ENCODE peak calls at places on chromosomes 16 and 17, in seven cellular contexts. D is A549, P is H1, V is GM12878, O is K562, C is HepG2, G is HCT116. B is an unnamed sample.

GRCh38 chr16:89956511-89957213 is 8.1 kb downstream of the DEF8 start:
- DNase-seq in P (no peak), O (no peak), G (no peak), D (no peak), C (no peak), V (no peak), B (peak; percentile 86)

GRCh38 chr17:46045639-46046038 is 46.6 kb downstream of the STH start:
- DNase-seq in D (no peak), P (no peak), O (no peak), G (no peak), V (no peak), C (peak; percentile 22), B (no peak)

GRCh38 chr16:68247400-68247799 is 2.2 kb downstream of the PLA2G15 start:
- DNase-seq in P (no peak), V (no peak), G (no peak), D (no peak), C (no peak), O (no peak), B (peak; percentile 70)

GRCh38 chr16:70018254-70018653 is 67.1 kb downstream of the CLEC18A start:
- DNase-seq in P (no peak), C (peak; percentile 80), D (peak; percentile 10), V (peak; percentile 3), O (peak; percentile 56), G (peak; percentile 61), B (peak; percentile 35)

GRCh38 chr17:4492762-4493561 is 5.7 kb upstream of the SPNS2 start:
- DNase-seq in V (no peak), P (peak; percentile 91), C (peak; percentile 61), D (peak; percentile 64), O (peak; percentile 67), G (no peak), B (peak; percentile 65)

GRCh38 chr17:5644065-5644464 is 59.8 kb upstream of the NLRP1 start:
- DNase-seq in V (no peak), G (no peak), D (no peak), P (no peak), O (no peak), C (no peak), B (no peak)

GRCh38 chr16:80614908-80615696 is 74.3 kb downstream of the DYNLRB2 start:
- DNase-seq in V (no peak), C (no peak), O (no peak), P (peak; percentile 10), G (peak; percentile 6), D (peak; percentile 53), B (no peak)

GRCh38 chr16:10984509-10984908 is 40.1 kb downstream of the CLEC16A start:
- DNase-seq in O (no peak), V (no peak), D (no peak), P (no peak), G (no peak), C (no peak), B (no peak)

GRCh38 chr17:55588446-55588845 is 77.2 kb upstream of the SMIM36 start:
- DNase-seq in P (no peak), D (no peak), O (no peak), V (no peak), C (no peak), G (no peak), B (no peak)

GRCh38 chr17:45143767-45144198 is 4.5 kb upstream of the HEXIM1 start:
- DNase-seq in P (no peak), O (peak; percentile 56), D (no peak), V (no peak), G (no peak), C (no peak), B (peak; percentile 91)

GRCh38 chr17:9232155-9232475 is 210.8 kb downstream of the NTN1 start:
- DNase-seq in P (no peak), V (no peak), G (no peak), D (no peak), O (no peak), C (no peak), B (no peak)

GRCh38 chr16:66274335-66275110 is 92.0 kb upstream of the CDH5 start:
- DNase-seq in P (no peak), C (peak; percentile 20), D (peak; percentile 33), V (no peak), G (peak; percentile 32), O (peak; percentile 14), B (peak; percentile 57)

GRCh38 chr17:71251936-71252335 is 868.9 kb upstream of the SOX9 start:
- DNase-seq in O (no peak), G (no peak), D (no peak), V (no peak), C (no peak), P (no peak), B (no peak)

GRCh38 chr17:60562421-60562820 is 36.4 kb upstream of the APPBP2 start:
- DNase-seq in P (no peak), V (no peak), G (no peak), C (no peak), O (no peak), D (no peak), B (no peak)

GRCh38 chr17:78378225-78379133 is at the start of gene PGS1:
- DNase-seq in O (peak; percentile 86), D (peak; percentile 76), C (no peak), V (no peak), P (peak; percentile 90), G (peak; percentile 49), B (peak; percentile 81)

GRCh38 chr17:75611746-75612437 is 21.3 kb upstream of the SMIM5 start:
- DNase-seq in C (no peak), D (no peak), V (no peak), P (no peak), O (no peak), G (no peak), B (no peak)

GRCh38 chr17:82704886-82705285 is 6.4 kb upstream of the RAB40B start:
- DNase-seq in P (no peak), C (no peak), D (no peak), G (no peak), O (no peak), V (no peak), B (no peak)

GRCh38 chr17:82703036-82703745 is 4.7 kb upstream of the RAB40B start:
- DNase-seq in G (no peak), D (no peak), V (no peak), O (no peak), C (no peak), P (no peak), B (no peak)

GRCh38 chr17:82705756-82706155 is 7.3 kb upstream of the RAB40B start:
- DNase-seq in D (no peak), C (no peak), O (no peak), P (no peak), G (no peak), V (no peak), B (no peak)

GRCh38 chr17:82702161-82702932 is 3.8 kb upstream of the RAB40B start:
- DNase-seq in G (no peak), O (no peak), C (no peak), D (no peak), V (no peak), P (no peak), B (no peak)

DNA sequence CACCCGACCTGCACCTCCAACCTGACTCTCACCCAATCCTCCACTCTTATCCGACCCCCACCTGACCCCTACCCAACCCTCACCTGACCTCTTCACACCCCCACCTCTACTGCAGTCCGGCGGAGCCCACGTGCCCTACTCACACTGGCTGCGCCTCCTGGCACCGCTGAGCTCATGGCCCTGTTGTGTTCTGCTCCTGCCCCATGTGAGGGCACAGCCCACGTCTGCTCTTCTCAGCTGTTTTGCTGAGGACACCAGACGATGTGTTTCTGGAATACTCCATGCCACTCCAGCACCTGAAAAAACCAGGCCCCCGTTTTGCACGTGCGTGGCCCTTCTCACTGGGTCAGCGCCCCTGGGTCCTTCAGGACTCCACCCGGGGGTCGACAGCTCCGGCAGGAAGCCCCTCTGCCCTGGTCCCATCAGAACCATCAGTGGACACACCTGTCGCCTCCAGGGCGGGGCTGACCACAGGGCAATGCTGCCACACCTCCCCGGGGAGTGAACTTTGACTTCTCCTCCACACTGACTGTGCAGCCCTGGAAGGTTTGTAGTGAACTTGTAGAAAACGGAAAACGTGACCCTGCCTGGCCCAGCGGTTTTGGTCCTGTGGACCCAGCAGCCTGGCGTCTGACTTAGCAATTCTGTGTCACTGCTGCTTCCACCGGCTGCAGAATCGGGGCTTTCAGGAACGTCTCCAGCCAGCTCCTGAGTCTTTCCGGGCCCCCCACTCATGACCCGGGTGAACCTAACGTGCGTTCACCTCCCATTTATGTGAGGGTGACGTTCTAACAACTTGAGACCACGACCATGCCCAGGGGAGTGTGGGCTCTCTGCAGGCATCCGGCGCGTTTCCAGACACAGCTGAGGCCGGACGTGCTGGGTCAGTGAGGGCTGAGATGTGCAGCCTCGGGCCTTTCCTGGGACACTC is 5.7 kb upstream of the RAB40B start:
- DNase-seq in G (no peak), O (peak; percentile 27), V (no peak), D (no peak), C (peak; percentile 69), P (no peak), B (no peak)
- TF ChIP-seq POLR2A in G (no peak), O (no peak), V (no peak), D (no peak), C (no peak), P (no peak), B (no peak)

GRCh38 chr17:34761646-34762045 is 182.3 kb downstream of the TMEM132E start:
- DNase-seq in C (no peak), G (no peak), V (no peak), O (no peak), D (no peak), P (no peak), B (peak; percentile 55)
- TF ChIP-seq MAX in C (no peak), G (no peak), V (no peak), O (no peak), D (no peak), P (no peak), B (no peak)

GRCh38 chr16:75110637-75111513 is 5.7 kb downstream of the LDHD start:
- DNase-seq in P (peak; percentile 91), C (peak; percentile 80), V (peak; percentile 62), G (peak; percentile 80), O (peak; percentile 93), D (peak; percentile 87), B (peak; percentile 94)
- TF ChIP-seq POLR2A in P (no peak), C (peak; percentile 31), V (peak; percentile 29), G (no peak), O (peak; percentile 25), D (no peak), B (peak; percentile 11)

GRCh38 chr17:77213778-77214132 is 73.0 kb downstream of the SEC14L1 start:
- DNase-seq in G (no peak), D (no peak), V (no peak), P (no peak), C (no peak), O (no peak), B (no peak)

GRCh38 chr17:77215281-77215680 is 74.5 kb downstream of the SEC14L1 start:
- DNase-seq in V (no peak), C (no peak), D (no peak), O (no peak), P (no peak), G (no peak), B (no peak)

GRCh38 chr17:77214328-77214727 is 73.6 kb downstream of the SEC14L1 start:
- DNase-seq in G (no peak), O (no peak), V (no peak), C (no peak), D (no peak), P (no peak), B (no peak)

GRCh38 chr17:77212833-77213777 is 72.3 kb downstream of the SEC14L1 start:
- DNase-seq in G (no peak), O (no peak), D (no peak), V (no peak), P (no peak), C (no peak), B (no peak)

DNA sequence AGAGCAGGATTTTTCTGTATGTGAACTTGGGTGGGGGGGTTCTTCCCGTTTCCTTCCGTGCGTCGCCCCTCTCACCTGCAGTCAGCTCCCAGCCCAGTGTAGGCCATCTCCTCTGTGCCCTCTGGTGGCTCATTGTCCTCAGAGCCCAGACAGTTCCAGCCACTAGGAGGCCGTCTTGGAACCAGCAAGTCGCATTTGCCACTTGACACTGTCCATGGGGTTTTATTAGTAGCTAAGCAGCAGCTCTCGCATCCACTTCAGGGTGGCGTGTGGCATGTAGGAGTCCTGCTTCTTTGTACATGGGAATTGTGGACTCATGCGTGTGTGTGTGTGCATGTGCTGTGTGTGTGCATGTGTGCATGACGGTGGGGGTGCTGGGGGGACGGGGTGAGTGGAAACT is 74.0 kb downstream of the SEC14L1 start:
- DNase-seq in G (peak; percentile 56), V (no peak), P (peak; percentile 63), O (peak; percentile 49), D (peak; percentile 73), C (peak; percentile 65), B (peak; percentile 50)
- TF ChIP-seq MAX in G (no peak), V (no peak), P (no peak), O (no peak), D (no peak), C (no peak), B (no peak)